ENCODE peak calls at places on chromosomes 11 and 22, in ten cellular contexts. T is RWPE1; Z is colonic mucosa; J is foreskin fibroblast; N is CD8-positive, alpha-beta T cell; A is stomach; B is PC-3; Q is mammary epithelial cell; I is H9; X is WTC11. D is an unnamed sample.

GRCh38 chr11:134033696-134034491 is 35.0 kb upstream of the JAM3 start:
- DNase-seq in T (peak), Z (peak), J (peak), N (peak), A (peak), B (peak), Q (peak), I (peak), X (peak), D (peak)

GRCh38 chr11:27701262-27702105 is 1.2 kb upstream of the BDNF start:
- DNase-seq in T (peak), Z (peak), J (peak), N (no peak), A (no peak), B (peak), Q (no peak), I (no peak), X (no peak), D (peak)

GRCh38 chr11:2926611-2927492 is 2.4 kb downstream of the PHLDA2 start:
- DNase-seq in T (no peak), Z (no peak), J (no peak), N (no peak), A (no peak), B (no peak), Q (no peak), I (no peak), X (no peak), D (no peak)

GRCh38 chr11:1476946-1477736 is 9.4 kb downstream of the MOB2 start:
- DNase-seq in T (no peak), Z (no peak), J (no peak), N (no peak), A (no peak), B (no peak), Q (no peak), I (no peak), X (no peak), D (no peak)

GRCh38 chr22:46829140-46829891 is 66.9 kb downstream of the TBC1D22A start:
- DNase-seq in T (peak), Z (no peak), J (peak), N (no peak), A (no peak), B (peak), Q (peak), I (no peak), X (no peak), D (peak)

GRCh38 chr11:15775797-15776196 is 580.5 kb downstream of the SOX6 start:
- DNase-seq in T (no peak), Z (no peak), J (no peak), N (no peak), A (no peak), B (no peak), Q (no peak), I (no peak), X (no peak), D (no peak)

GRCh38 chr11:20162824-20163777 is 2.8 kb upstream of the DBX1 start:
- DNase-seq in T (no peak), Z (no peak), J (peak), N (no peak), A (no peak), B (no peak), Q (peak), I (peak), X (peak), D (peak)

GRCh38 chr11:86719781-86720463 is 47.5 kb upstream of the ME3 start:
- DNase-seq in T (peak), Z (no peak), J (peak), N (no peak), A (no peak), B (peak), Q (peak), I (no peak), X (no peak), D (no peak)

GRCh38 chr22:35066768-35067167 is 810 bp downstream of the ISX start:
- DNase-seq in T (no peak), Z (peak), J (no peak), N (no peak), A (no peak), B (no peak), Q (no peak), I (no peak), X (no peak), D (no peak)

GRCh38 chr11:4464216-4465159 is 15.4 kb downstream of the OR52K2 start:
- DNase-seq in T (peak), Z (no peak), J (peak), N (no peak), A (no peak), B (no peak), Q (peak), I (peak), X (no peak), D (no peak)

GRCh38 chr11:89015614-89016013 is 50.2 kb downstream of the GRM5 start:
- DNase-seq in T (no peak), Z (no peak), J (no peak), N (no peak), A (no peak), B (no peak), Q (no peak), I (no peak), X (no peak), D (no peak)

GRCh38 chr22:30968924-30969531 is at the start of gene TUG1:
- DNase-seq in T (peak), Z (peak), J (peak), N (peak), A (peak), B (peak), Q (peak), I (peak), X (peak), D (peak)

GRCh38 chr11:117185739-117186430 is 7.3 kb downstream of the SIDT2 start:
- DNase-seq in T (no peak), Z (no peak), J (no peak), N (no peak), A (peak), B (no peak), Q (no peak), I (no peak), X (no peak), D (no peak)

GRCh38 chr11:125062931-125063428 is at the start of gene SLC37A2:
- DNase-seq in T (peak), Z (peak), J (peak), N (no peak), A (peak), B (peak), Q (peak), I (peak), X (peak), D (peak)

GRCh38 chr11:122342089-122342749 is 226.2 kb upstream of the BLID start:
- DNase-seq in T (peak), Z (no peak), J (no peak), N (no peak), A (no peak), B (peak), Q (peak), I (no peak), X (no peak), D (no peak)

GRCh38 chr22:32446321-32446720 is 17.9 kb downstream of the BPIFC start:
- DNase-seq in T (no peak), Z (no peak), J (peak), N (no peak), A (no peak), B (peak), Q (peak), I (no peak), X (no peak), D (no peak)

GRCh38 chr22:32448980-32449379 is 15.3 kb downstream of the BPIFC start:
- DNase-seq in T (no peak), Z (no peak), J (no peak), N (no peak), A (no peak), B (peak), Q (peak), I (no peak), X (no peak), D (no peak)

DNA sequence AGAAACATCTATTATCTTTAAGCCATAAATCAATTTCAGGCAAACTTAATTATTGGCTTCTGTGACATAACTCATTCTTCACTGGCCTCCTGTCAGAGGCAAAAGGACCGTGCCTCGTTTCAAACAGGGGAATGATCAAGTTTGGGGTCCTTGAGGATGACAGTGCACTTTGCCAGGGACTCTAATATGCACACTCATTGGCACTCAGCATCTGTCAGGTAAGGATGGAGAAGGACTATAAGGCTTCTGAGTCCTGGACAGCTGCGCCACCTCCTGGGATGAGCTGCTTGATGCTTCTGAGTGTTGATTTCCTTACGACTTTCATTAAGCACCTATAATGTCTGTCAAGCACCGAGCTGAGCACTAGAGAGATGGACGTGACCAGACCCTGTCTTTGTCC is 20.2 kb downstream of the BPIFC start:
- DNase-seq in T (peak), Z (no peak), J (peak), N (no peak), A (no peak), B (peak), Q (peak), I (peak), X (peak), D (peak)
- TF ChIP-seq CTCF in T (peak), Z (no peak), J (peak), N (no peak), A (no peak), B (peak), Q (peak), I (peak), X (no peak), D (no peak)

GRCh38 chr22:45757068-45757467 is 85.4 kb downstream of the ATXN10 start:
- DNase-seq in T (no peak), Z (no peak), J (peak), N (no peak), A (no peak), B (no peak), Q (no peak), I (peak), X (peak), D (no peak)
- TF ChIP-seq CTCF in T (no peak), Z (no peak), J (no peak), N (no peak), A (no peak), B (no peak), Q (no peak), I (no peak), X (no peak), D (no peak)

DNA sequence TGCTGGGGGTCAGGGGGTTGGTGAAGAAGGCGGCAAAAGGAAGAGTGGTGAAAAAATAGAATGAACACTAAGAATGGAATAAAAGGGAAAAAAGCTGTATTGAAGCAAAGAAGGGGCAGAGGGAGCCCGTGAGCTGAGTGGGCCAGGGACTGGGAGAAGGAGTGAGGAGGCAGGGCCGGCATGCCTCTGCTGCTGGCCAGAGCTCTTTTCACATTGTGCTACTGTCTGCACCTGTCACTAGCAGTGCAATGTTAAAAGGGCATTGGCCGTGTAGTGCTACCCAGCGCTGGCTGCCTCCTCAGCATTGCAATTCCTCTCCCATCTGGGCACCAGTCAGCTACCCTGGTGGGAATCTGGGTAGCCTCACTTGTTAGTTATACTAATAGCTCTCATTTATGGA is 8.7 kb downstream of the YPEL4 start:
- DNase-seq in T (no peak), Z (no peak), J (peak), N (no peak), A (no peak), B (no peak), Q (no peak), I (peak), X (peak), D (peak)
- TF ChIP-seq CTCF in T (no peak), Z (no peak), J (peak), N (no peak), A (no peak), B (no peak), Q (no peak), I (no peak), X (no peak), D (peak)

DNA sequence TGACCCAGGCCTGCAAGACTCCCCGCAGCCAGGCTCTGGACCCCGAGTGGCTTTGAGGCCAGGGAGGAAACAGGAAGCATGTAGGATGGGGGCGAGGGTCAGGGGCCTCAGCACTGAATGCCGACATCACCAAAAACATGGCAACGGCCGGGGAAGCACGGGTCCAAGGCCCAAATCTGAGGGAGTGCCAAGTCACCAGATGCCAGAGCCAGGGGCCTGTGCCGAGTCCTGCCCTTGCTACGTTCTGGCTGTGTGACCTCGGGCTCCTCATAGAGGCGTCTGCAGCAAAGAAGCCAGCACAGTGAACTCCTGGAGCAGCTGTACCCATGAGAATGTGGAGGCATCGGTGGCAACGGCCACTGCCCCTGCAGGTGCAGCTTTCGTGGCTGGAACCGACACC is 420.7 kb downstream of the CTTN start:
- DNase-seq in T (no peak), Z (no peak), J (no peak), N (no peak), A (no peak), B (no peak), Q (no peak), I (no peak), X (no peak), D (no peak)
- TF ChIP-seq CTCF in T (no peak), Z (no peak), J (no peak), N (no peak), A (no peak), B (no peak), Q (no peak), I (no peak), X (no peak), D (no peak)

GRCh38 chr11:78071717-78072116 is 7.9 kb downstream of the NDUFC2 start:
- DNase-seq in T (no peak), Z (no peak), J (no peak), N (no peak), A (no peak), B (no peak), Q (no peak), I (no peak), X (no peak), D (no peak)
- TF ChIP-seq CTCF in T (no peak), Z (no peak), J (no peak), N (no peak), A (no peak), B (no peak), Q (no peak), I (no peak), X (no peak), D (no peak)

GRCh38 chr11:102653744-102654291 is 28.7 kb upstream of the MMP20 start:
- DNase-seq in T (peak), Z (no peak), J (peak), N (no peak), A (no peak), B (peak), Q (peak), I (no peak), X (no peak), D (no peak)
- TF ChIP-seq CTCF in T (no peak), Z (no peak), J (no peak), N (no peak), A (no peak), B (no peak), Q (no peak), I (no peak), X (no peak), D (no peak)

DNA sequence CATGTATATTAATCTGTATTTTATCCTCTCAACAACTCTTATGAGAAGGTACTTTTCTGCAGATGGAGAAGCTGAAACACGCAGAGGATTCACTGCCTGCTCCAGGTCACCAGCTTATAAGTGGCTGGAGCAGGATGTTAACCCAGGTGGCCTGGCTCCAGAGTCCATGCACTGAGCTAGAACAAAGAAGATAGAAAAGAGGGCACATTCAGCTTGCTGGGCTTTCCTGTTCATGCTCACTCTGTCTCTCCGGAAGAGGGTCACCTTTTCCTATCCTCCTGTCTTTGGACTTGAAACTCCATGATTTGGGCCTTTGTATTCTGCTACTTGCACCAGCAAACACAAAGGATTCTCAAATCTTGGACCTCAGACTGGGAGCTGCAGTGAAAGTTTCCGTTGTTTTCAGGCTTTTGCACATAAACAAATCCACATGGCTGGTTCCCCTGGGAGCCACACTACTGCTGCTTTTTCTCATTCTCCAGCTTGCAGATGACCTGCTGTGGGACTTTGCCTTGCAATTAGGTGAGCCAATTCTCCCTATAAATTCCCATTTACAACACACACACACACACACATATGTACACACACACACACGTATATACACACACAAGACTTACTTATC is 117.3 kb upstream of the GRK3 start:
- DNase-seq in T (no peak), Z (no peak), J (no peak), N (no peak), A (no peak), B (no peak), Q (no peak), I (no peak), X (no peak), D (no peak)
- TF ChIP-seq CTCF in T (no peak), Z (no peak), J (no peak), N (no peak), A (no peak), B (no peak), Q (no peak), I (no peak), X (no peak), D (no peak)

GRCh38 chr22:22082229-22082835 is 99.7 kb upstream of the TOP3B start:
- DNase-seq in T (no peak), Z (no peak), J (no peak), N (no peak), A (no peak), B (no peak), Q (no peak), I (no peak), X (no peak), D (no peak)
- TF ChIP-seq CTCF in T (no peak), Z (no peak), J (no peak), N (no peak), A (no peak), B (no peak), Q (no peak), I (no peak), X (no peak), D (no peak)

DNA sequence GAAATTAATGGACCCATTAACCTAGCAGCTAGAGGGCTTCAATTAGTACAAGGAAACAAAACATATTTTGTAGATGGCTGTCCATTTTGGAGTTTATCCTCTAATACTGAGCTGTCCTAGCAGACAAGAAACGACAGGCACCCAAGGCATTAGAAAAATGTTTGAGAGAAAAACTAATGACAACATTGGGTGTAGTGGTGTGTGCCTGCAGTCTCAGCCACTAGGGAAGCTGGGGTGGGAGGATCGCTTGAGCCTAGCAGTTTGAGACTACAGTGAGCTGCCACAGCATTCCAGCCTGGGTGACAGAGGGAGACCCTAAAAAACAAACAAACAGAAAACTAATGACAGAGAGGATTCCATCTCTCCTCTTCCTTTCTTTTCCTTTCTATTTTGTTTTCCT is 1.5 kb downstream of the A4GALT start:
- DNase-seq in T (no peak), Z (no peak), J (peak), N (no peak), A (no peak), B (no peak), Q (no peak), I (no peak), X (no peak), D (no peak)
- TF ChIP-seq CTCF in T (no peak), Z (no peak), J (no peak), N (no peak), A (no peak), B (no peak), Q (no peak), I (no peak), X (no peak), D (no peak)

GRCh38 chr11:45180888-45181594 is 34.6 kb downstream of the PRDM11 start:
- DNase-seq in T (peak), Z (peak), J (peak), N (no peak), A (peak), B (peak), Q (peak), I (peak), X (no peak), D (peak)
- TF ChIP-seq CTCF in T (no peak), Z (no peak), J (no peak), N (no peak), A (no peak), B (no peak), Q (no peak), I (no peak), X (no peak), D (no peak)

D was measured in Calu3.